ENCODE peak calls at places on chromosomes 16 and 17, in seven cellular contexts. H is amniotic stem cell; S is nephron progenitor cell; F is OCI-LY7; A is activated naive CD4-positive, alpha-beta T cell treated with anti-CD3 and anti-CD28 coated beads, Interleukin-2, amount 10 ng/mL, durations not matched to agents 7 days and 5 days; G is cardiac muscle cell; T is stimulated activated CD8-positive, alpha-beta memory T cell treated with anti-CD3 and anti-CD28 coated beads, Interleukin-2, amount 100 ng/mL, for 1 hour. J is an unnamed sample.

GRCh38 chr17:69909389-69909788 is 165.6 kb upstream of the KCNJ16 start:
- DNase-seq in T (no peak), G (no peak), A (no peak), S (no peak), H (no peak), F (no peak), J (no peak)

GRCh38 chr16:27677300-27677699 is 127.4 kb downstream of the KATNIP start:
- DNase-seq in A (no peak), H (no peak), F (no peak), G (no peak), S (no peak), T (no peak), J (no peak)

GRCh38 chr17:82315703-82316358 is 1.6 kb downstream of the CD7 start:
- DNase-seq in A (peak; percentile 76), F (no peak), G (no peak), S (peak; percentile 59), T (no peak), H (no peak), J (no peak)

GRCh38 chr17:43591750-43592562 is 45.8 kb upstream of the ETV4 start:
- DNase-seq in A (no peak), T (no peak), G (no peak), H (peak; percentile 79), F (no peak), S (peak; percentile 23), J (no peak)

GRCh38 chr16:76748698-76749097 is 442.3 kb upstream of the MON1B start:
- DNase-seq in S (no peak), G (no peak), H (no peak), A (no peak), F (no peak), T (no peak), J (no peak)

GRCh38 chr16:57541754-57542435 is 548 bp upstream of the ADGRG5 start:
- DNase-seq in G (no peak), S (no peak), F (no peak), T (no peak), H (no peak), A (no peak), J (no peak)

GRCh38 chr17:48925251-48925990 is 17.2 kb downstream of the UBE2Z start:
- DNase-seq in H (no peak), T (no peak), G (no peak), S (no peak), A (no peak), F (no peak), J (no peak)

GRCh38 chr17:3973498-3974137 is 9.4 kb upstream of the ATP2A3 start:
- DNase-seq in H (no peak), S (no peak), A (no peak), F (no peak), T (no peak), G (no peak), J (no peak)

GRCh38 chr17:2215616-2216364 is 87.8 kb downstream of the SMG6 start:
- DNase-seq in S (peak; percentile 14), A (peak; percentile 84), H (peak; percentile 35), G (peak; percentile 59), T (peak; percentile 51), F (peak; percentile 85), J (no peak)

GRCh38 chr17:67992541-67993152 is 3.6 kb downstream of the C17orf58 start:
- DNase-seq in T (no peak), H (no peak), A (no peak), F (peak; percentile 26), G (no peak), S (no peak), J (no peak)

GRCh38 chr17:79049821-79050220 is 24.8 kb upstream of the ENGASE start:
- DNase-seq in A (no peak), H (no peak), S (no peak), G (no peak), T (no peak), F (no peak), J (no peak)

GRCh38 chr16:77781091-77781490 is 7.3 kb upstream of the VAT1L start:
- DNase-seq in T (no peak), S (no peak), G (no peak), H (no peak), A (no peak), F (no peak), J (no peak)

GRCh38 chr16:18958621-18959578 is 24.8 kb upstream of the TMC7 start:
- DNase-seq in F (no peak), G (peak; percentile 61), T (no peak), H (no peak), S (no peak), A (no peak), J (no peak)

GRCh38 chr16:4317471-4318170 is 1.8 kb downstream of the GLIS2 start:
- DNase-seq in F (no peak), G (no peak), A (no peak), S (peak; percentile 65), H (no peak), T (no peak), J (no peak)

GRCh38 chr16:30585022-30585399 is 486 bp downstream of the ZNF785 start:
- DNase-seq in S (no peak), F (no peak), A (peak; percentile 46), T (no peak), H (no peak), G (no peak), J (no peak)

GRCh38 chr16:17101646-17102045 is 369.1 kb downstream of the XYLT1 start:
- DNase-seq in S (no peak), A (no peak), H (no peak), T (no peak), F (peak; percentile 40), G (no peak), J (no peak)

GRCh38 chr17:76593338-76593737 is 7.7 kb upstream of the ST6GALNAC2 start:
- DNase-seq in H (no peak), G (no peak), T (no peak), S (no peak), F (no peak), A (no peak), J (no peak)

GRCh38 chr16:82995927-82996441 is 369.2 kb downstream of the CDH13 start:
- DNase-seq in A (no peak), H (peak; percentile 72), G (no peak), F (no peak), S (no peak), T (no peak), J (peak; percentile 63)

GRCh38 chr16:4688674-4689045 is 4.7 kb upstream of the NUDT16L1 start:
- DNase-seq in A (no peak), T (no peak), F (no peak), S (no peak), G (no peak), H (no peak), J (no peak)

GRCh38 chr17:3048727-3049471 is 14.5 kb downstream of the OR1D5 start:
- DNase-seq in F (peak; percentile 99), H (no peak), S (peak; percentile 94), T (peak; percentile 82), A (peak; percentile 97), G (peak; percentile 98), J (peak; percentile 61)

GRCh38 chr16:25633549-25633948 is 58.2 kb upstream of the HS3ST4 start:
- DNase-seq in T (no peak), F (no peak), H (no peak), S (no peak), A (no peak), G (no peak), J (no peak)